ENCODE peak calls at places on chromosomes 4 and X, in five cellular contexts. Z is stimulated activated CD8-positive, alpha-beta memory T cell treated with anti-CD3 and anti-CD28 coated beads, Interleukin-7, amount 100 ng/mL, for 24 hours; A is HFFc6; D is M059J; O is NCI-H2029. I is an unnamed sample.
A peak's percentile ranks its signal among the peaks of the same experiment; 100 is the strongest.

GRCh38 chr4:33369366-33369899 is 2649.3 kb downstream of the PCDH7 start:
- DNase-seq in A (no peak), O (no peak), D (peak; percentile 62), Z (no peak), I (peak; percentile 56)

GRCh38 chr4:71497078-71497477 is 158.3 kb downstream of the SLC4A4 start:
- DNase-seq in Z (no peak), D (no peak), A (no peak), O (no peak), I (no peak)

GRCh38 chrX:72368796-72369195 is 63.1 kb upstream of the CITED1 start:
- DNase-seq in D (no peak), A (no peak), Z (no peak), O (no peak), I (no peak)

GRCh38 chrX:110180928-110181310 is 137.0 kb downstream of the AMMECR1 start:
- DNase-seq in D (peak; percentile 83), Z (no peak), O (no peak), A (peak; percentile 52), I (peak; percentile 73)

GRCh38 chrX:150769408-150769807 is 76.2 kb downstream of the MTMR1 start:
- DNase-seq in D (no peak), Z (no peak), A (no peak), O (no peak), I (no peak)

GRCh38 chr4:41548305-41548704 is 10.3 kb downstream of the LIMCH1 start:
- DNase-seq in O (no peak), Z (no peak), A (no peak), D (no peak), I (no peak)

GRCh38 chrX:9729161-9729885 is 36.3 kb downstream of the GPR143 start:
- DNase-seq in A (no peak), O (no peak), Z (no peak), D (no peak), I (no peak)

GRCh38 chr4:76803522-76803921 is 94.4 kb downstream of the SOWAHB start:
- DNase-seq in Z (no peak), O (no peak), D (peak; percentile 95), A (peak; percentile 84), I (peak; percentile 81)

GRCh38 chr4:150039790-150040189 is 38.5 kb upstream of the DCLK2 start:
- DNase-seq in A (no peak), D (no peak), Z (no peak), O (no peak), I (no peak)

GRCh38 chrX:43845776-43846175 is 36.5 kb downstream of the MAOB start:
- DNase-seq in D (no peak), Z (no peak), O (no peak), A (no peak), I (no peak)

GRCh38 chrX:149759824-149760223 is 14.0 kb upstream of the HSFX1 start:
- DNase-seq in A (no peak), D (no peak), Z (no peak), O (no peak), I (no peak)

GRCh38 chr4:37970702-37971101 is 10.5 kb downstream of the PTTG2 start:
- DNase-seq in D (peak; percentile 86), A (peak; percentile 37), O (peak; percentile 70), Z (peak; percentile 47), I (peak; percentile 55)

GRCh38 chr4:41709844-41710481 is 38.6 kb downstream of the PHOX2B start:
- DNase-seq in D (peak; percentile 91), A (peak; percentile 64), O (no peak), Z (no peak), I (peak; percentile 82)

GRCh38 chrX:154082396-154083133 is 15.0 kb downstream of the MECP2 start:
- DNase-seq in Z (no peak), O (no peak), D (peak; percentile 52), A (peak; percentile 62), I (peak; percentile 68)

GRCh38 chr4:113141901-113142346 is 92.5 kb downstream of the ANK2 start:
- DNase-seq in A (peak; percentile 45), D (peak; percentile 68), Z (no peak), O (peak; percentile 83), I (peak; percentile 76)

GRCh38 chrX:37685452-37686347 is at the start of gene XK:
- DNase-seq in D (peak; percentile 69), A (no peak), Z (no peak), O (peak; percentile 29), I (peak; percentile 4)

GRCh38 chr4:177147668-177148067 is 162.0 kb upstream of the NEIL3 start:
- DNase-seq in D (no peak), Z (no peak), O (no peak), A (no peak), I (no peak)

GRCh38 chr4:11869471-11869870 is 440.8 kb upstream of the HS3ST1 start:
- DNase-seq in D (no peak), O (no peak), Z (no peak), A (no peak), I (no peak)

GRCh38 chrX:132426695-132427281 is 62.0 kb downstream of the MBNL3 start:
- DNase-seq in O (no peak), A (peak; percentile 1), D (peak; percentile 66), Z (no peak), I (peak; percentile 21)

GRCh38 chr4:22237155-22237751 is 278.6 kb downstream of the ADGRA3 start:
- DNase-seq in Z (no peak), D (peak; percentile 10), O (no peak), A (no peak), I (peak; percentile 31)

GRCh38 chr4:78953231-78953630 is 14.0 kb upstream of the PAQR3 start:
- DNase-seq in Z (no peak), O (no peak), A (no peak), D (no peak), I (no peak)

GRCh38 chrX:154032653-154033052 is 13.0 kb upstream of the IRAK1 start:
- DNase-seq in D (no peak), A (no peak), O (no peak), Z (no peak), I (no peak)

GRCh38 chr4:25177147-25177546 is 16.9 kb upstream of the SEPSECS start:
- DNase-seq in D (no peak), Z (no peak), O (no peak), A (no peak), I (no peak)

GRCh38 chr4:169668069-169668721 is 47.8 kb downstream of the CLCN3 start:
- DNase-seq in Z (no peak), O (no peak), A (no peak), D (no peak), I (no peak)

GRCh38 chr4:157574606-157575005 is 354.1 kb downstream of the GRIA2 start:
- DNase-seq in Z (no peak), A (no peak), O (no peak), D (no peak), I (no peak)

GRCh38 chr4:153281476-153281875 is 63.0 kb upstream of the MND1 start:
- DNase-seq in D (no peak), O (no peak), A (no peak), Z (no peak), I (no peak)

GRCh38 chr4:77269505-77269904 is 112.5 kb downstream of the CCNG2 start:
- DNase-seq in O (no peak), Z (no peak), A (no peak), D (peak; percentile 13), I (no peak)

GRCh38 chrX:45566456-45566855 is 365.8 kb upstream of the DIPK2B start:
- DNase-seq in Z (no peak), A (no peak), O (no peak), D (no peak), I (no peak)

GRCh38 chr4:38004062-38004461 is 43.9 kb downstream of the PTTG2 start:
- DNase-seq in O (no peak), Z (no peak), A (no peak), D (peak; percentile 66), I (peak; percentile 39)

GRCh38 chrX:133081990-133082389 is 14.9 kb downstream of the USP26 start:
- DNase-seq in O (no peak), D (no peak), A (no peak), Z (no peak), I (no peak)

GRCh38 chr4:44447563-44448504 is 775 bp downstream of the KCTD8 start:
- DNase-seq in D (peak; percentile 11), A (no peak), Z (no peak), O (no peak), I (no peak)

GRCh38 chrX:100864967-100865366 is 9.2 kb downstream of the NOX1 start:
- DNase-seq in D (peak; percentile 65), Z (no peak), O (no peak), A (peak; percentile 8), I (peak; percentile 26)

GRCh38 chr4:89056953-89057398 is at the start of gene FAM13A:
- DNase-seq in O (peak; percentile 94), D (peak; percentile 93), Z (no peak), A (peak; percentile 83), I (peak; percentile 86)

GRCh38 chrX:26558719-26559386 is 342.9 kb downstream of the MAGEB5 start:
- DNase-seq in D (no peak), A (no peak), O (no peak), Z (no peak), I (no peak)

GRCh38 chr4:110196871-110197420 is 1.5 kb downstream of the ELOVL6 start:
- DNase-seq in D (peak; percentile 29), O (no peak), Z (no peak), A (peak; percentile 12), I (no peak)